ENCODE peak calls at places on chromosomes 1 and 21, in eight cellular contexts. I, U, R, D, F, C, V and H are unnamed samples.

GRCh38 chr1:172322219-172323061 is 98.0 kb upstream of the C1orf105 start:
- DNase-seq in D (peak), R (no peak), I (peak), V (peak), U (peak), C (no peak), F (no peak), H (no peak)

GRCh38 chr1:206581571-206581981 is 30.7 kb downstream of the EIF2D start:
- DNase-seq in F (peak), C (no peak), I (no peak), R (peak), D (no peak), U (peak), V (no peak), H (no peak)

GRCh38 chr1:186763107-186763506 is 65.6 kb upstream of the PLA2G4A start:
- DNase-seq in V (no peak), I (no peak), F (no peak), C (no peak), R (no peak), U (no peak), D (no peak), H (no peak)

GRCh38 chr1:150006881-150007401 is 3.6 kb downstream of the OTUD7B start:
- DNase-seq in I (no peak), U (no peak), F (no peak), V (no peak), D (no peak), C (no peak), R (no peak), H (no peak)

GRCh38 chr1:100580446-100580845 is 42.5 kb downstream of the GPR88 start:
- DNase-seq in C (no peak), R (no peak), D (no peak), U (no peak), F (no peak), V (no peak), I (no peak), H (no peak)

GRCh38 chr1:208270679-208271111 is 26.5 kb upstream of the PLXNA2 start:
- DNase-seq in D (no peak), C (no peak), V (no peak), I (no peak), F (no peak), R (no peak), U (no peak), H (no peak)

GRCh38 chr1:61742620-61743431 is 546 bp downstream of the PATJ start:
- DNase-seq in R (peak), F (peak), D (peak), U (no peak), V (no peak), C (no peak), I (peak), H (peak)

GRCh38 chr1:30229960-30230359 is 493.4 kb downstream of the MATN1 start:
- DNase-seq in V (no peak), C (no peak), F (no peak), R (no peak), I (no peak), U (no peak), D (no peak), H (no peak)

GRCh38 chr1:46489638-46490602 is at the start of gene DMBX1:
- DNase-seq in R (peak), C (no peak), D (no peak), I (peak), U (peak), F (peak), V (no peak), H (peak)

GRCh38 chr1:117171900-117172501 is 38.7 kb downstream of the VTCN1 start:
- DNase-seq in F (no peak), D (no peak), C (no peak), R (no peak), U (peak), V (no peak), I (peak), H (no peak)

GRCh38 chr1:47709302-47710074 is 271.6 kb downstream of the FOXD2 start:
- DNase-seq in F (no peak), C (peak), V (no peak), D (no peak), R (peak), I (peak), U (no peak), H (peak)

GRCh38 chr1:56330400-56331026 is 248.8 kb downstream of the PLPP3 start:
- DNase-seq in F (no peak), U (no peak), R (no peak), C (peak), V (no peak), D (peak), I (no peak), H (no peak)

DNA sequence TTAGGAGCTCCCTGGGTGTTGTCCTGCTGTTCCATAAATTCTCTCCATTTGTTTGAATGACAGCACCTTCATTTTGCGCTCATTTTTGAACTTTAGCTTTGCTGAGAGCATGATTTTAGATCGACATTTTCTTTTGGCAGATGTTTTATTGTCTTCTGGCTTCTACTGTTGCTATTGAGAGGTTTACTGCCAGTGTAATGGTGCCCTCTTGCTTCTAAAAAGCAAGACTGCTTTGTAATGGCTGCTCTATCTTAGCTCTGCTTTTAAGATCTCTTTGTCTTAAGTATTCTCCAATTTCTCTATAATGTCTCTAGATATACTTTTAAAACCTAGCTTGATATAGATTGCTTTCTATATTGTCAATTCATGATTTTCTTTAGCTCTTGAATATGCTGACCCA is 27.8 kb downstream of the THEM4 start:
- DNase-seq in I (no peak), D (no peak), V (no peak), U (no peak), F (no peak), R (no peak), C (no peak), H (no peak)
- TF ChIP-seq CTCF in I (no peak), D (no peak), V (no peak), U (no peak), F (no peak), R (no peak), C (no peak), H (no peak)

GRCh38 chr21:37547615-37547975 is 181.0 kb downstream of the DYRK1A start:
- DNase-seq in R (no peak), C (peak), U (no peak), V (no peak), I (no peak), F (no peak), D (no peak), H (no peak)

GRCh38 chr21:37542512-37542911 is 175.9 kb downstream of the DYRK1A start:
- DNase-seq in D (no peak), F (no peak), C (no peak), U (no peak), I (no peak), R (no peak), V (no peak), H (no peak)

GRCh38 chr21:37548521-37548981 is 182.0 kb downstream of the DYRK1A start:
- DNase-seq in C (no peak), U (no peak), I (no peak), V (no peak), R (no peak), F (no peak), D (no peak), H (peak)

GRCh38 chr21:37546949-37547614 is 180.5 kb downstream of the DYRK1A start:
- DNase-seq in F (no peak), I (no peak), V (no peak), C (peak), D (no peak), R (no peak), U (no peak), H (peak)

GRCh38 chr21:37546299-37546908 is 179.8 kb downstream of the DYRK1A start:
- DNase-seq in D (no peak), I (no peak), F (no peak), U (no peak), V (no peak), C (no peak), R (no peak), H (peak)
- TF ChIP-seq CTCF in D (no peak), I (no peak), F (no peak), U (no peak), V (no peak), C (no peak), R (no peak), H (no peak)

DNA sequence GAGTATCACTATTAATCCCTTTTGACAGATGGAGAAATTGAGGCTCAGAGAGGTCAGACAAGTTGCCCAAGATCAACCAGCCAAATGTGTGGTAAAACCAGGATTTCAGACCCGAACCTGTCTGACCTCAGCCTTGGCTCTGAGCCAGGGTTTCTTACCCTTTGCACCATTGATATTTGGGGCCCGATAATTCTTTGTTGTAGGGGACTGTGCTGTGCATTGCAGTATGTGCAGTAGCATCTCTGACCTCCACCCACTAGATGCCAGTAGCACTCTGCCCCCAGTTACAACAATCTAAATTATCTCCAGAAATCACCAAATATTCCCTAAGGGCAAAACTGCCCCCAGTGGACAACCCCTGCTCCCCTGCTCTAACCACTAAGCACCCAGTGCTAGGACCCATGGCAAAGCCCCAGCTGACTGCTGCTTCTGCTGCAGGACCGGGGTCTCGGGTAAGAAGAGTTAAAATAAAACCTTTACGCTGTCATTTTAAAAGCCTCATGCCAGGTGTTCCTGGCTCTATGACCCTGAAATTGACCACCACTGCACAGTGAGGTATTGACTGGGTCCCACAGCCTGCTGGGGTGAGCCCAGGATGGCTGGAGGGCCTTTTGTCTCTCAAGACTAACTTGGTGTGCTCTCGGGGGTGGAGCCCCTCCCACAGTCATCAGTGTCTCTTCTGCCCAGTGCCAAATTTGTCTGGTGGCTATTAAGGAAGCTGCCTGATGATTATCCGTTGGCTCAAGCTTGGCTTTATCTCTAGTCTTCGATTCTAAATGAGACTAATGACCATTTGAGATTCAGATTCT is 5.6 kb upstream of the MAN1C1 start:
- DNase-seq in C (peak), R (no peak), F (no peak), I (no peak), V (no peak), D (no peak), U (no peak), H (no peak)
- TF ChIP-seq CTCF in C (no peak), R (no peak), F (no peak), I (no peak), V (no peak), D (peak), U (peak), H (no peak)

GRCh38 chr1:4485878-4486277 is 168.5 kb upstream of the AJAP1 start:
- DNase-seq in V (no peak), I (no peak), F (no peak), U (no peak), R (no peak), C (no peak), D (no peak), H (no peak)
- TF ChIP-seq CTCF in V (no peak), I (no peak), F (no peak), U (no peak), R (no peak), C (no peak), D (no peak), H (no peak)

GRCh38 chr1:203777596-203777995 is 12.6 kb downstream of the LAX1 start:
- DNase-seq in I (no peak), V (no peak), F (no peak), D (no peak), U (no peak), R (no peak), C (no peak), H (no peak)

GRCh38 chr1:203778789-203779188 is 13.8 kb downstream of the LAX1 start:
- DNase-seq in I (no peak), F (no peak), C (no peak), R (no peak), D (no peak), U (no peak), V (no peak), H (no peak)

GRCh38 chr1:203772836-203773235 is 7.9 kb downstream of the LAX1 start:
- DNase-seq in C (no peak), V (no peak), R (no peak), I (no peak), D (no peak), U (no peak), F (no peak), H (no peak)

GRCh38 chr1:203771901-203772301 is 6.9 kb downstream of the LAX1 start:
- DNase-seq in F (no peak), I (peak), U (no peak), D (no peak), R (no peak), V (no peak), C (no peak), H (no peak)

DNA sequence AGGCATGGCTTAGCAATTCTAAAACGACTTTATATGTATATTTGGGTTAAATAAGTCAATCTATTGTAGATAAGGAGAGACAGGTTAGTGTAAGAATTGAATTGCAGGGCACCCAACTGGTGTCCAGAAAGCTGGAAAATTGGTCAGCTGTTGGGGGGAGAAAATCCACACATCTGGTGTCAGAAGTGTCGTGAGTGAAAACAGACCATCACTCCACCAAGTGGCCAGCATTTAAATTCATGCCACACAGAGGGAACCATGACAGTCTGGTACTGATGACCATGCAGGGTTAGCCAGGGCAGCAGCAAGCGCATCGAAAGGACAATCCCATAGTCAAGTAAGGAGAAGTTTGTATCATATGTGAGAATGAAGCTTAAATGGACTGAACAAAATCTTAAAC is 11.7 kb downstream of the LAX1 start:
- DNase-seq in R (no peak), F (no peak), U (no peak), C (peak), D (no peak), I (no peak), V (no peak), H (no peak)
- TF ChIP-seq CTCF in R (no peak), F (peak), U (no peak), C (peak), D (no peak), I (peak), V (no peak), H (no peak)

DNA sequence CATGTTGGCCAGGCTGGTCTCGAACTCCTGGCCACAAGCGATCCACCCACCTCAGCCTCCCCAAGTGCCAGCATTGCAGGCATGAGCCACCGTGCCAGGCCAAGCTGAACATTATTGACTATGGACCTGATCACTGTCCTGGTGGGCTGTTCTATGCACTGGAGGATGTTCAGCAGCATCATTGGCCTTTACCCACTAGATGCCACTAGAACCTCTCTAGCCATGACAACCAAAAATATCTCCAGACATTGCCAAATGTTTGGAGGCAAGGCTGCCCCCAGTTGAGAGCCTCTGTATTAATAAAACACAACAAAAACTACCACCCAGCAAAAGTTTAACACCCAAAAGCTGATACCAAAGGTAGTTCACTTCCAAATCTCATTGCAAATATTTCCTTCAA is 110.8 kb upstream of the SOD1 start:
- DNase-seq in R (no peak), U (peak), C (no peak), I (no peak), D (no peak), F (no peak), V (no peak), H (no peak)
- TF ChIP-seq CTCF in R (no peak), U (no peak), C (no peak), I (no peak), D (no peak), F (no peak), V (no peak), H (no peak)